ENCODE peak calls at places on chromosome 6, in five cellular contexts. One of them, this sample, is unnamed.
A peak's percentile ranks its signal among the peaks of the same experiment; 100 is the strongest.

GRCh38 chr6:124297507-124297906 is 493.8 kb downstream of the NKAIN2 start:
- DNase-seq in Calu3: peak; percentile 2
- DNase-seq in fibroblast of pulmonary artery: no peak
- DNase-seq in glutamatergic neuron: no peak
- DNase-seq in AG09309: no peak
- DNase-seq in this sample: no peak

GRCh38 chr6:111555041-111555440 is 50.6 kb downstream of the TRAF3IP2 start:
- DNase-seq in Calu3: no peak
- DNase-seq in fibroblast of pulmonary artery: no peak
- DNase-seq in glutamatergic neuron: no peak
- DNase-seq in AG09309: peak; percentile 31
- DNase-seq in this sample: no peak

GRCh38 chr6:161374971-161375873 is 101.4 kb upstream of the AGPAT4 start:
- DNase-seq in glutamatergic neuron: peak; percentile 40
- DNase-seq in Calu3: peak; percentile 72
- DNase-seq in fibroblast of pulmonary artery: no peak
- DNase-seq in AG09309: no peak
- DNase-seq in this sample: no peak

GRCh38 chr6:43826739-43827138 is 56.7 kb downstream of the VEGFA start:
- DNase-seq in AG09309: no peak
- DNase-seq in fibroblast of pulmonary artery: no peak
- DNase-seq in Calu3: no peak
- DNase-seq in glutamatergic neuron: no peak
- DNase-seq in this sample: no peak

GRCh38 chr6:131914967-131915751 is 36.0 kb downstream of the CCN2 start:
- DNase-seq in AG09309: no peak
- DNase-seq in Calu3: peak; percentile 64
- DNase-seq in fibroblast of pulmonary artery: peak; percentile 89
- DNase-seq in glutamatergic neuron: peak; percentile 55
- DNase-seq in this sample: peak; percentile 45

GRCh38 chr6:36241728-36242127 is 28.1 kb upstream of the PNPLA1 start:
- DNase-seq in Calu3: no peak
- DNase-seq in glutamatergic neuron: no peak
- DNase-seq in fibroblast of pulmonary artery: peak; percentile 79
- DNase-seq in AG09309: no peak
- DNase-seq in this sample: no peak

GRCh38 chr6:150753404-150754184 is 111.9 kb upstream of the MTHFD1L start:
- DNase-seq in Calu3: no peak
- DNase-seq in glutamatergic neuron: no peak
- DNase-seq in AG09309: no peak
- DNase-seq in fibroblast of pulmonary artery: no peak
- DNase-seq in this sample: no peak

GRCh38 chr6:103236923-103237322 is 1622.8 kb downstream of the HACE1 start:
- DNase-seq in glutamatergic neuron: no peak
- DNase-seq in Calu3: peak; percentile 6
- DNase-seq in AG09309: no peak
- DNase-seq in fibroblast of pulmonary artery: no peak
- DNase-seq in this sample: peak; percentile 7

GRCh38 chr6:39231844-39232243 is 2.6 kb upstream of the KCNK5 start:
- DNase-seq in glutamatergic neuron: no peak
- DNase-seq in AG09309: no peak
- DNase-seq in fibroblast of pulmonary artery: no peak
- DNase-seq in Calu3: no peak
- DNase-seq in this sample: no peak

GRCh38 chr6:156262014-156262413 is 515.2 kb upstream of the ARID1B start:
- DNase-seq in fibroblast of pulmonary artery: no peak
- DNase-seq in glutamatergic neuron: no peak
- DNase-seq in Calu3: peak; percentile 8
- DNase-seq in AG09309: no peak
- DNase-seq in this sample: no peak

GRCh38 chr6:82951389-82951788 is 114.3 kb downstream of the UBE3D start:
- DNase-seq in AG09309: no peak
- DNase-seq in glutamatergic neuron: no peak
- DNase-seq in fibroblast of pulmonary artery: no peak
- DNase-seq in Calu3: no peak
- DNase-seq in this sample: no peak

GRCh38 chr6:158707826-158708225 is 58.0 kb downstream of the SYTL3 start:
- DNase-seq in fibroblast of pulmonary artery: peak; percentile 14
- DNase-seq in AG09309: no peak
- DNase-seq in Calu3: peak; percentile 69
- DNase-seq in glutamatergic neuron: no peak
- DNase-seq in this sample: no peak

GRCh38 chr6:9007062-9007461 is 571.7 kb upstream of the SLC35B3 start:
- DNase-seq in Calu3: no peak
- DNase-seq in AG09309: no peak
- DNase-seq in glutamatergic neuron: no peak
- DNase-seq in fibroblast of pulmonary artery: no peak
- DNase-seq in this sample: no peak

GRCh38 chr6:100968934-100969333 is 87.8 kb upstream of the ASCC3 start:
- DNase-seq in glutamatergic neuron: no peak
- DNase-seq in AG09309: no peak
- DNase-seq in fibroblast of pulmonary artery: no peak
- DNase-seq in Calu3: no peak
- DNase-seq in this sample: no peak

GRCh38 chr6:118509009-118509617 is 39.0 kb upstream of the PLN start:
- DNase-seq in AG09309: no peak
- DNase-seq in glutamatergic neuron: peak; percentile 22
- DNase-seq in fibroblast of pulmonary artery: peak; percentile 63
- DNase-seq in Calu3: peak; percentile 34
- DNase-seq in this sample: peak; percentile 23

DNA sequence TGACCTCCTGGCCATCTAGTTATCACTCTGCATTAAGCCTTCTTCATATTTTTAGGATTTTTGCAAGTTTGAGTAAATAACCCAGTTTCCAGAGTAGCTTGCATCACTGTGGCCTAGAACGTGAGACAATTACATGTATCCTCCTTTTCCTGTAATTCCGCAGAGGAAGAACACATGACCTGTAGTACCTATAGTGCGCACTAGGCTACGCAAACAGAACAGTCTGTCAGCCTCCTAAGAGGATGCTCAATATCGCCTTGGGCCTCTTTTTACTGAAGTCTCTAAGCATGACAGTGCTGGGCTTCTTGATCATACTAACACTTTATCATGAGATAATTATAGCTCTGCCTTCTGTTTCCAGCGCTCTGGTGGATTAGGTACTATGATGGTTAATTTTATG is 20.2 kb upstream of the NR2E1 start:
- DNase-seq in AG09309: no peak
- DNase-seq in fibroblast of pulmonary artery: no peak
- DNase-seq in Calu3: no peak
- DNase-seq in glutamatergic neuron: no peak
- DNase-seq in this sample: no peak
- TF ChIP-seq CTCF in AG09309: no peak
- TF ChIP-seq CTCF in fibroblast of pulmonary artery: no peak
- TF ChIP-seq CTCF in Calu3: no peak
- TF ChIP-seq CTCF in glutamatergic neuron: peak; percentile 45
- TF ChIP-seq CTCF in this sample: peak; percentile 7

GRCh38 chr6:114739656-114740055 is 396.8 kb upstream of the HS3ST5 start:
- DNase-seq in Calu3: peak; percentile 41
- DNase-seq in fibroblast of pulmonary artery: no peak
- DNase-seq in AG09309: no peak
- DNase-seq in glutamatergic neuron: no peak
- DNase-seq in this sample: no peak
- TF ChIP-seq CTCF in Calu3: no peak
- TF ChIP-seq CTCF in fibroblast of pulmonary artery: no peak
- TF ChIP-seq CTCF in AG09309: no peak
- TF ChIP-seq CTCF in glutamatergic neuron: no peak
- TF ChIP-seq CTCF in this sample: no peak

GRCh38 chr6:42569102-42570028 is 5.5 kb downstream of the UBR2 start:
- DNase-seq in AG09309: no peak
- DNase-seq in Calu3: no peak
- DNase-seq in glutamatergic neuron: no peak
- DNase-seq in fibroblast of pulmonary artery: peak; percentile 96
- DNase-seq in this sample: no peak
- TF ChIP-seq CTCF in AG09309: no peak
- TF ChIP-seq CTCF in Calu3: no peak
- TF ChIP-seq CTCF in glutamatergic neuron: no peak
- TF ChIP-seq CTCF in fibroblast of pulmonary artery: peak; percentile 14
- TF ChIP-seq CTCF in this sample: no peak

GRCh38 chr6:12355354-12355753 is 65.2 kb downstream of the EDN1 start:
- DNase-seq in glutamatergic neuron: no peak
- DNase-seq in Calu3: no peak
- DNase-seq in AG09309: no peak
- DNase-seq in fibroblast of pulmonary artery: no peak
- DNase-seq in this sample: no peak

GRCh38 chr6:12356983-12357972 is 67.1 kb downstream of the EDN1 start:
- DNase-seq in fibroblast of pulmonary artery: no peak
- DNase-seq in glutamatergic neuron: no peak
- DNase-seq in AG09309: peak; percentile 45
- DNase-seq in Calu3: no peak
- DNase-seq in this sample: no peak

GRCh38 chr6:12356431-12356830 is 66.3 kb downstream of the EDN1 start:
- DNase-seq in glutamatergic neuron: no peak
- DNase-seq in Calu3: no peak
- DNase-seq in fibroblast of pulmonary artery: no peak
- DNase-seq in AG09309: no peak
- DNase-seq in this sample: no peak

GRCh38 chr6:12361042-12361765 is 71.0 kb downstream of the EDN1 start:
- DNase-seq in glutamatergic neuron: no peak
- DNase-seq in fibroblast of pulmonary artery: no peak
- DNase-seq in Calu3: no peak
- DNase-seq in AG09309: no peak
- DNase-seq in this sample: no peak

DNA sequence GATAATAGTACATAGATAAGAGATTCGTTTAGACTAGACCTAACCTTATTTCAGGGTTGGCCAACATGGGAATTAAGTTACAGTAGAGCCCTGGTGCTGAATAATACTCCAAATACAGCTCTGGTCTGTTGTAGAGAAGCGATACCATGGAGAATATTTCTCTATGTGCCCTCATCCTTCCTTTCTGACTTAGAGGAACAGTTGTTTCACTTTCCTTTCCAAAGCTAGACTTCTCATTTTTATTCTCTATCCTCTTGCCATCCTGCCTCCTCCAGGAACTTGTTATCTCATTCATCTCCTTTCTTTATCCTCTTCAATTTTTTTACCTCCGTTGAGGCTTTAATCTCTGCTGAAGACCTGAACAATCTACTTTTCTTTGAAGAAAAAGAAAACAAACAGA is 68.9 kb downstream of the EDN1 start:
- DNase-seq in AG09309: no peak
- DNase-seq in fibroblast of pulmonary artery: no peak
- DNase-seq in glutamatergic neuron: no peak
- DNase-seq in Calu3: no peak
- DNase-seq in this sample: no peak
- TF ChIP-seq CTCF in AG09309: no peak
- TF ChIP-seq CTCF in fibroblast of pulmonary artery: no peak
- TF ChIP-seq CTCF in glutamatergic neuron: no peak
- TF ChIP-seq CTCF in Calu3: no peak
- TF ChIP-seq CTCF in this sample: no peak

GRCh38 chr6:24064106-24064505 is 61.9 kb upstream of the NRSN1 start:
- DNase-seq in AG09309: no peak
- DNase-seq in Calu3: peak; percentile 62
- DNase-seq in fibroblast of pulmonary artery: no peak
- DNase-seq in glutamatergic neuron: no peak
- DNase-seq in this sample: no peak
- TF ChIP-seq CTCF in AG09309: peak; percentile 8
- TF ChIP-seq CTCF in Calu3: peak; percentile 53
- TF ChIP-seq CTCF in fibroblast of pulmonary artery: no peak
- TF ChIP-seq CTCF in glutamatergic neuron: peak; percentile 18
- TF ChIP-seq CTCF in this sample: peak; percentile 56

GRCh38 chr6:35177139-35177538 is 36.0 kb upstream of the TCP11 start:
- DNase-seq in Calu3: no peak
- DNase-seq in fibroblast of pulmonary artery: no peak
- DNase-seq in AG09309: no peak
- DNase-seq in glutamatergic neuron: no peak
- DNase-seq in this sample: no peak

GRCh38 chr6:35177586-35177985 is 36.2 kb upstream of the SCUBE3 start:
- DNase-seq in fibroblast of pulmonary artery: peak; percentile 48
- DNase-seq in glutamatergic neuron: no peak
- DNase-seq in Calu3: no peak
- DNase-seq in AG09309: no peak
- DNase-seq in this sample: no peak

GRCh38 chr6:35178012-35178411 is 35.7 kb upstream of the SCUBE3 start:
- DNase-seq in Calu3: no peak
- DNase-seq in AG09309: no peak
- DNase-seq in glutamatergic neuron: no peak
- DNase-seq in fibroblast of pulmonary artery: no peak
- DNase-seq in this sample: no peak

GRCh38 chr6:35181313-35181932 is 32.3 kb upstream of the SCUBE3 start:
- DNase-seq in Calu3: no peak
- DNase-seq in fibroblast of pulmonary artery: peak; percentile 73
- DNase-seq in AG09309: peak; percentile 59
- DNase-seq in glutamatergic neuron: no peak
- DNase-seq in this sample: no peak

GRCh38 chr6:35178932-35179832 is 34.6 kb upstream of the SCUBE3 start:
- DNase-seq in glutamatergic neuron: no peak
- DNase-seq in fibroblast of pulmonary artery: no peak
- DNase-seq in AG09309: no peak
- DNase-seq in Calu3: no peak
- DNase-seq in this sample: no peak
- TF ChIP-seq CTCF in glutamatergic neuron: no peak
- TF ChIP-seq CTCF in fibroblast of pulmonary artery: no peak
- TF ChIP-seq CTCF in AG09309: no peak
- TF ChIP-seq CTCF in Calu3: no peak
- TF ChIP-seq CTCF in this sample: no peak

GRCh38 chr6:114342826-114343781 is at the start of gene HS3ST5:
- DNase-seq in AG09309: no peak
- DNase-seq in glutamatergic neuron: peak; percentile 93
- DNase-seq in Calu3: peak; percentile 85
- DNase-seq in fibroblast of pulmonary artery: peak; percentile 8
- DNase-seq in this sample: peak; percentile 4
- TF ChIP-seq CTCF in AG09309: peak; percentile 38
- TF ChIP-seq CTCF in glutamatergic neuron: peak; percentile 53
- TF ChIP-seq CTCF in Calu3: peak; percentile 53
- TF ChIP-seq CTCF in fibroblast of pulmonary artery: peak; percentile 13
- TF ChIP-seq CTCF in this sample: peak; percentile 60

GRCh38 chr6:27630727-27631613 is 158.1 kb upstream of the ZNF184 start:
- DNase-seq in Calu3: peak; percentile 84
- DNase-seq in glutamatergic neuron: peak; percentile 86
- DNase-seq in AG09309: no peak
- DNase-seq in fibroblast of pulmonary artery: peak; percentile 57
- DNase-seq in this sample: no peak
- TF ChIP-seq CTCF in Calu3: no peak
- TF ChIP-seq CTCF in glutamatergic neuron: no peak
- TF ChIP-seq CTCF in AG09309: no peak
- TF ChIP-seq CTCF in fibroblast of pulmonary artery: no peak
- TF ChIP-seq CTCF in this sample: peak; percentile 14